ENCODE peak calls at places on chromosomes 5 and 9, in seven cellular contexts. N, A, Q, T, E, V and R are unnamed samples.
A peak's percentile ranks its signal among the peaks of the same experiment; 100 is the strongest.

GRCh38 chr9:27108981-27109541 is at the start of gene TEK:
- DNase-seq in N (no peak), A (peak; percentile 21), Q (peak; percentile 28), T (peak; percentile 50), E (no peak), V (no peak), R (peak; percentile 65)

GRCh38 chr5:43191740-43192557 is at the start of gene NIM1K:
- DNase-seq in N (no peak), A (no peak), Q (peak; percentile 36), T (peak; percentile 60), E (peak; percentile 62), V (no peak), R (peak; percentile 36)

GRCh38 chr5:80755634-80756033 is 100.9 kb upstream of the DHFR start:
- DNase-seq in N (no peak), A (no peak), Q (no peak), T (no peak), E (no peak), V (no peak), R (no peak)

GRCh38 chr9:588952-589351 is 252.5 kb upstream of the DMRT1 start:
- DNase-seq in N (no peak), A (no peak), Q (no peak), T (no peak), E (no peak), V (no peak), R (no peak)

GRCh38 chr5:96601811-96602244 is 60.3 kb upstream of the CAST start:
- DNase-seq in N (no peak), A (peak; percentile 67), Q (peak; percentile 63), T (peak; percentile 80), E (peak; percentile 47), V (peak; percentile 44), R (peak; percentile 77)

GRCh38 chr5:86617309-86617755 is 409 bp upstream of the COX7C start:
- DNase-seq in N (no peak), A (no peak), Q (no peak), T (no peak), E (no peak), V (no peak), R (no peak)

GRCh38 chr9:94600715-94601114 is 7.1 kb upstream of the FBP2 start:
- DNase-seq in N (no peak), A (no peak), Q (no peak), T (no peak), E (no peak), V (no peak), R (no peak)

GRCh38 chr9:133104718-133105460 is 16.2 kb downstream of the RALGDS start:
- DNase-seq in N (no peak), A (no peak), Q (no peak), T (no peak), E (no peak), V (no peak), R (no peak)

GRCh38 chr5:136754216-136754615 is 388.9 kb upstream of the TRPC7 start:
- DNase-seq in N (no peak), A (no peak), Q (no peak), T (no peak), E (no peak), V (no peak), R (no peak)

GRCh38 chr9:118529624-118530214 is 825.5 kb downstream of the TLR4 start:
- DNase-seq in N (no peak), A (no peak), Q (no peak), T (no peak), E (no peak), V (no peak), R (no peak)

GRCh38 chr5:57816108-57816507 is 333.5 kb upstream of the ACTBL2 start:
- DNase-seq in N (no peak), A (peak; percentile 99), Q (peak; percentile 96), T (peak; percentile 92), E (no peak), V (peak; percentile 82), R (peak; percentile 75)

GRCh38 chr5:147168578-147169327 is 66.1 kb upstream of the STK32A start:
- DNase-seq in N (no peak), A (peak; percentile 37), Q (peak; percentile 56), T (peak; percentile 38), E (no peak), V (no peak), R (no peak)

GRCh38 chr5:107466233-107466769 is 204.4 kb downstream of the EFNA5 start:
- DNase-seq in N (no peak), A (peak; percentile 98), Q (peak; percentile 39), T (peak; percentile 93), E (no peak), V (peak; percentile 55), R (peak; percentile 85)

GRCh38 chr5:103235891-103236290 is 22.7 kb upstream of the MACIR start:
- DNase-seq in N (no peak), A (no peak), Q (no peak), T (no peak), E (no peak), V (no peak), R (no peak)

GRCh38 chr5:149264432-149265069 is 7.1 kb upstream of the AFAP1L1 start:
- DNase-seq in N (peak; percentile 28), A (peak; percentile 61), Q (no peak), T (no peak), E (peak; percentile 40), V (no peak), R (no peak)

GRCh38 chr5:82446765-82447164 is 168.6 kb upstream of the RPS23 start:
- DNase-seq in N (no peak), A (no peak), Q (no peak), T (no peak), E (no peak), V (no peak), R (no peak)

GRCh38 chr5:33969572-33970452 is 14.7 kb downstream of the SLC45A2 start:
- DNase-seq in N (no peak), A (peak; percentile 38), Q (peak; percentile 71), T (peak; percentile 77), E (no peak), V (peak; percentile 43), R (peak; percentile 72)

GRCh38 chr9:80968611-80969010 is 720.7 kb downstream of the TLE1 start:
- DNase-seq in N (no peak), A (peak; percentile 21), Q (peak; percentile 18), T (peak; percentile 65), E (no peak), V (peak; percentile 55), R (peak; percentile 52)

GRCh38 chr9:36416870-36417269 is 16.8 kb upstream of the RNF38 start:
- DNase-seq in N (no peak), A (no peak), Q (no peak), T (no peak), E (peak; percentile 34), V (no peak), R (no peak)

DNA sequence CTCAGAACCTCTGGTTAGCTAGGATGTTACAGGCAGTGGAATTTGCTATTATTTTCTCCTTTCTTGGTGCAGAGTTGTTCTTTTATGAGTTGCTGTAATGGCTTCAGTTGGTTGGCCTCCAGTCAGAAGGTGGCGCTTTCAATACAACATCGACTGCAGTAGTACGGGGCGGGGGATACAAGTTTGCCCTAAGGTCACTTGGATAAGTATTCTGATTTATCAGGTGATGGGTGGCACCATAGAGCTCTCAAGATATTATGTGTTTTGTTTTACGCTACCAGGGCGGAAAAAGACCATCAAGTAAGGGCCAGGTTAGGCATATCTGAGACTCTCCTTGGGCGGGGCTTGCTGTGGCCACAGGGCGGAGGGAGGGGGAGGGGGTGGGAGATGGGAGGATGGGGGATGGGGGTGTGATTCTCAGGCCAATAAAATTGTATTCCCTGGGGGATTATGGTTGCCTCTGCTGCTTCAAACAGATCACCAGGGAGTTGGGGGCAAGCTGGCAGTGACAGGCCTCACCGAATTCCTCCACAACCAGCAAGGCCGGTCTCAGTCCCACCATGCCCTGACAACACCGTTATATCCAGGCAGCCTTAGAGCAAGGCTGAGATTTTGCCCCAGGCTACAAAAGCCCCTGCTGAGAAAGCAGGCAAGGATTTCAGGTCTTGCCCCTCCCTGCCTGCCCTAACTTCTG is 15.9 kb upstream of the RNF38 start:
- DNase-seq in N (no peak), A (no peak), Q (no peak), T (no peak), E (no peak), V (no peak), R (no peak)
- H3K4me3 ChIP-seq in N (no peak overlapping the region), A (no peak overlapping the region), Q (no peak overlapping the region), T (no peak overlapping the region), E (no peak overlapping the region), V (no peak overlapping the region), R (no peak overlapping the region)

GRCh38 chr9:2620876-2621677 is 510 bp upstream of the VLDLR start:
- DNase-seq in N (no peak), A (peak; percentile 80), Q (peak; percentile 87), T (peak; percentile 87), E (peak; percentile 82), V (peak; percentile 53), R (peak; percentile 79)
- TF ChIP-seq CTCF in N (no peak), A (no peak), Q (peak; percentile 27), T (peak; percentile 22), E (no peak), V (peak; percentile 36), R (no peak)

DNA sequence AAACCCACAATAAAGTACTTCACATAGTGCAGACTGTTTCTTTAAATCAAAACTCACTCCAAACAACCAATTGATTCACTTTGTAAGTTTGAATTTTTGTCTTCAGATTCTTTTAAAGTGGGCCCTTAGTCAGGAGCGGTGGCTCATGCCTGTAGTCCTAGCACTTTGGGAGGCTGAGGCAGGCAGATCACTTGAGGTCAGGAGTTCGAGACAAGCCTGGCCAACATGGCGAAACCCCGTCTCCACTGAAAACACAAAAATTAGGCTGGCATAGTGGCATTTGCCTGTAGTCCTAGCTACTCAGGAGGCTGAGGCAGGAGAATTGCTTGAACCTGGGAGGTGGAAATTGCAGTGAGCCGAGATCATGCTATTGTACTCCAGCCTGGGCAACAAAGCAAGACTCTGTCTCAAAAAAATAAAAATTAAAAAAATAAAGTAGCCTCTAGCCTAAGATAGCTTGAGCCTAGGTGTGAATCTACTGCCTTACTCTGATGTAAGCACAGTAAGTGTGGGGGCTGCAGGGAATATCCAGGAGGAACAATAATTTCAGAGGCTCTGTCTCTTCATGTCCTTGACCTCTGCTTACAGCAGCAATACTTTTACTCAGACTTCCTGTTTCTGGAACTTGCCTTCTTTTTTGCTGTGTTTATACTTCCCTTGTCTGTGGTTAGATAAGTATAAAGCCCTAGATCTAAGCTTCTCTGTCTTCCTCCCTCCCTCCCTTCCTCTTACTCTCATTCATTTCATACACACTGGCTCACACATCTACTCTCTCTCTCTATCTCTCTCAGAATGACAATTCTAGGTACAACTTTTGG is at the start of gene IL7R:
- DNase-seq in N (no peak), A (peak; percentile 56), Q (peak; percentile 34), T (peak; percentile 56), E (no peak), V (peak; percentile 15), R (peak; percentile 86)
- H3K4me3 ChIP-seq in N (peak within 1 kb of the TSS; percentile 80), A (no peak within 1 kb of the TSS), Q (peak within 1 kb of the TSS; percentile 43), T (no peak within 1 kb of the TSS), E (no peak within 1 kb of the TSS), V (peak within 1 kb of the TSS; percentile 38), R (peak within 1 kb of the TSS; percentile 52)

DNA sequence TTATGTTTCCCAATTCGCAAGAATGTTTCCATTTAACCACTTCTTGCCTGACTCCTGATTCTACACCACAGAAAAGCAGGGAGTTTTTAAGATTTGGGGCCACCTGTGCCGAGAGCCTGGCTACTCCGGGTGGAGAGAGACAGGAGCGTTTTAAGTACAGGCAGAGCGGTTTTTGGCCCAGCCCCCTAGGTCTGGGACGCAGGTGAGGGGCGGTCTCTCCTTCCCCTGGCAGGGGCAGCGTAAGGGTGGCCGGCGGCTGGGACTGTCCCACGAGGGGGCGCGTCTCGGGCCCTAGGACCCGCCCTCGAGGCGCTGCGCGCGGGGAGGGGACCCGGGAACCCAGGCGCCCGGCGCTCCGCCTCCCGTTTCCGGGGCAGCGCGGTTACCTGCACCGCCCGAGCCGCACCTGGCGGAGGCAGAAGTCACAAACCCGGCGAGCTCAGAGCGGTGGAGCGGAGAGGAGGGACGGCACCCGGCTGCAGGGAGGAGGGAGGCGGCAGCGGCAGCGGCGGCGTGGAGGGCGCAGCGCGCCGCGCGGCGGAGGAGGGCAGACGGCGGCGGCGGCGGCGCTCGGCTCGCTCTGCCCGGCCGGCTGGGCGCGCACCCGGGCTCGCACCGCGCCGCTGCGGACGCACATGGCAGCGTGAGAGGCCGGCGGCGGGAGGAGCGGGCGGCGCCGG is at the start of gene WWC1:
- DNase-seq in N (no peak), A (peak; percentile 70), Q (no peak), T (peak; percentile 53), E (peak; percentile 86), V (no peak), R (peak; percentile 13)
- TF ChIP-seq CTCF in N (no peak), A (peak; percentile 57), Q (peak; percentile 25), T (peak; percentile 28), E (peak; percentile 4), V (no peak), R (no peak)